ENCODE peak calls at places on chromosomes 11 and 22, in eight cellular contexts. One of them, this sample, is unnamed.

GRCh38 chr11:88357323-88358039 is 19.9 kb upstream of the CTSC start:
- DNase-seq in CD8-positive, alpha-beta memory T cell: no peak
- DNase-seq in head of caudate nucleus: no peak
- DNase-seq in anterior cingulate cortex: no peak
- DNase-seq in stimulated activated CD8-positive, alpha-beta memory T cell treated with anti-CD3 and anti-CD28 coated beads, Interleukin-2, amount 100 ng/mL, for 1 hour: no peak
- DNase-seq in NCI-H2029 treated with DMSO at 0.1 percent for 48 hours: no peak
- DNase-seq in EL: peak
- DNase-seq in aorta: no peak
- DNase-seq in this sample: peak

GRCh38 chr11:14981507-14981906 is 9.4 kb upstream of the CALCA start:
- DNase-seq in anterior cingulate cortex: no peak
- DNase-seq in aorta: no peak
- DNase-seq in NCI-H2029 treated with DMSO at 0.1 percent for 48 hours: peak
- DNase-seq in EL: no peak
- DNase-seq in stimulated activated CD8-positive, alpha-beta memory T cell treated with anti-CD3 and anti-CD28 coated beads, Interleukin-2, amount 100 ng/mL, for 1 hour: no peak
- DNase-seq in CD8-positive, alpha-beta memory T cell: no peak
- DNase-seq in head of caudate nucleus: no peak
- DNase-seq in this sample: no peak

GRCh38 chr11:102410382-102410784 is 42.2 kb downstream of the TMEM123 start:
- DNase-seq in stimulated activated CD8-positive, alpha-beta memory T cell treated with anti-CD3 and anti-CD28 coated beads, Interleukin-2, amount 100 ng/mL, for 1 hour: no peak
- DNase-seq in aorta: no peak
- DNase-seq in NCI-H2029 treated with DMSO at 0.1 percent for 48 hours: no peak
- DNase-seq in EL: peak
- DNase-seq in anterior cingulate cortex: no peak
- DNase-seq in CD8-positive, alpha-beta memory T cell: no peak
- DNase-seq in head of caudate nucleus: no peak
- DNase-seq in this sample: no peak

GRCh38 chr11:71385091-71385490 is 63.1 kb downstream of the DHCR7 start:
- DNase-seq in aorta: no peak
- DNase-seq in CD8-positive, alpha-beta memory T cell: no peak
- DNase-seq in EL: no peak
- DNase-seq in NCI-H2029 treated with DMSO at 0.1 percent for 48 hours: no peak
- DNase-seq in head of caudate nucleus: peak
- DNase-seq in anterior cingulate cortex: peak
- DNase-seq in stimulated activated CD8-positive, alpha-beta memory T cell treated with anti-CD3 and anti-CD28 coated beads, Interleukin-2, amount 100 ng/mL, for 1 hour: no peak
- DNase-seq in this sample: no peak

GRCh38 chr11:41437006-41437405 is 22.4 kb downstream of the LRRC4C start:
- DNase-seq in head of caudate nucleus: no peak
- DNase-seq in CD8-positive, alpha-beta memory T cell: no peak
- DNase-seq in anterior cingulate cortex: no peak
- DNase-seq in NCI-H2029 treated with DMSO at 0.1 percent for 48 hours: no peak
- DNase-seq in aorta: no peak
- DNase-seq in EL: no peak
- DNase-seq in stimulated activated CD8-positive, alpha-beta memory T cell treated with anti-CD3 and anti-CD28 coated beads, Interleukin-2, amount 100 ng/mL, for 1 hour: no peak
- DNase-seq in this sample: no peak

GRCh38 chr11:69644071-69644961 is 3.4 kb downstream of the CCND1 start:
- DNase-seq in NCI-H2029 treated with DMSO at 0.1 percent for 48 hours: no peak
- DNase-seq in CD8-positive, alpha-beta memory T cell: no peak
- DNase-seq in anterior cingulate cortex: no peak
- DNase-seq in EL: peak
- DNase-seq in head of caudate nucleus: peak
- DNase-seq in aorta: peak
- DNase-seq in stimulated activated CD8-positive, alpha-beta memory T cell treated with anti-CD3 and anti-CD28 coated beads, Interleukin-2, amount 100 ng/mL, for 1 hour: no peak
- DNase-seq in this sample: peak

GRCh38 chr11:47590026-47590861 is 3.8 kb downstream of the FAM180B start:
- DNase-seq in head of caudate nucleus: no peak
- DNase-seq in NCI-H2029 treated with DMSO at 0.1 percent for 48 hours: no peak
- DNase-seq in EL: no peak
- DNase-seq in anterior cingulate cortex: no peak
- DNase-seq in aorta: peak
- DNase-seq in CD8-positive, alpha-beta memory T cell: no peak
- DNase-seq in stimulated activated CD8-positive, alpha-beta memory T cell treated with anti-CD3 and anti-CD28 coated beads, Interleukin-2, amount 100 ng/mL, for 1 hour: no peak
- DNase-seq in this sample: no peak

GRCh38 chr11:111440416-111441205 is 61.5 kb upstream of the POU2AF1 start:
- DNase-seq in CD8-positive, alpha-beta memory T cell: no peak
- DNase-seq in aorta: no peak
- DNase-seq in stimulated activated CD8-positive, alpha-beta memory T cell treated with anti-CD3 and anti-CD28 coated beads, Interleukin-2, amount 100 ng/mL, for 1 hour: no peak
- DNase-seq in anterior cingulate cortex: no peak
- DNase-seq in head of caudate nucleus: no peak
- DNase-seq in EL: no peak
- DNase-seq in NCI-H2029 treated with DMSO at 0.1 percent for 48 hours: no peak
- DNase-seq in this sample: peak

GRCh38 chr22:41603873-41604332 is 14.3 kb upstream of the PMM1 start:
- DNase-seq in EL: no peak
- DNase-seq in stimulated activated CD8-positive, alpha-beta memory T cell treated with anti-CD3 and anti-CD28 coated beads, Interleukin-2, amount 100 ng/mL, for 1 hour: peak
- DNase-seq in CD8-positive, alpha-beta memory T cell: peak
- DNase-seq in aorta: no peak
- DNase-seq in NCI-H2029 treated with DMSO at 0.1 percent for 48 hours: no peak
- DNase-seq in head of caudate nucleus: no peak
- DNase-seq in anterior cingulate cortex: no peak
- DNase-seq in this sample: no peak

GRCh38 chr11:128728767-128729587 is 35.1 kb downstream of the FLI1 start:
- DNase-seq in head of caudate nucleus: no peak
- DNase-seq in EL: no peak
- DNase-seq in CD8-positive, alpha-beta memory T cell: peak
- DNase-seq in stimulated activated CD8-positive, alpha-beta memory T cell treated with anti-CD3 and anti-CD28 coated beads, Interleukin-2, amount 100 ng/mL, for 1 hour: no peak
- DNase-seq in aorta: no peak
- DNase-seq in anterior cingulate cortex: no peak
- DNase-seq in NCI-H2029 treated with DMSO at 0.1 percent for 48 hours: no peak
- DNase-seq in this sample: no peak

GRCh38 chr11:65290448-65291165 is 24.1 kb upstream of the CDC42EP2 start:
- DNase-seq in CD8-positive, alpha-beta memory T cell: no peak
- DNase-seq in aorta: peak
- DNase-seq in anterior cingulate cortex: peak
- DNase-seq in stimulated activated CD8-positive, alpha-beta memory T cell treated with anti-CD3 and anti-CD28 coated beads, Interleukin-2, amount 100 ng/mL, for 1 hour: no peak
- DNase-seq in head of caudate nucleus: peak
- DNase-seq in EL: peak
- DNase-seq in NCI-H2029 treated with DMSO at 0.1 percent for 48 hours: no peak
- DNase-seq in this sample: peak

GRCh38 chr11:120714448-120714847 is 202.9 kb downstream of the GRIK4 start:
- DNase-seq in stimulated activated CD8-positive, alpha-beta memory T cell treated with anti-CD3 and anti-CD28 coated beads, Interleukin-2, amount 100 ng/mL, for 1 hour: no peak
- DNase-seq in EL: no peak
- DNase-seq in anterior cingulate cortex: no peak
- DNase-seq in CD8-positive, alpha-beta memory T cell: no peak
- DNase-seq in aorta: no peak
- DNase-seq in NCI-H2029 treated with DMSO at 0.1 percent for 48 hours: no peak
- DNase-seq in head of caudate nucleus: no peak
- DNase-seq in this sample: no peak

GRCh38 chr11:12218909-12219308 is 108.5 kb downstream of the MICAL2 start:
- DNase-seq in NCI-H2029 treated with DMSO at 0.1 percent for 48 hours: no peak
- DNase-seq in head of caudate nucleus: no peak
- DNase-seq in CD8-positive, alpha-beta memory T cell: no peak
- DNase-seq in aorta: no peak
- DNase-seq in anterior cingulate cortex: no peak
- DNase-seq in stimulated activated CD8-positive, alpha-beta memory T cell treated with anti-CD3 and anti-CD28 coated beads, Interleukin-2, amount 100 ng/mL, for 1 hour: no peak
- DNase-seq in EL: no peak
- DNase-seq in this sample: no peak

GRCh38 chr11:31943056-31943780 is 132.1 kb upstream of the PAX6 start:
- DNase-seq in anterior cingulate cortex: no peak
- DNase-seq in NCI-H2029 treated with DMSO at 0.1 percent for 48 hours: no peak
- DNase-seq in head of caudate nucleus: no peak
- DNase-seq in EL: no peak
- DNase-seq in stimulated activated CD8-positive, alpha-beta memory T cell treated with anti-CD3 and anti-CD28 coated beads, Interleukin-2, amount 100 ng/mL, for 1 hour: no peak
- DNase-seq in aorta: no peak
- DNase-seq in CD8-positive, alpha-beta memory T cell: no peak
- DNase-seq in this sample: no peak

GRCh38 chr22:44172370-44173108 is 8.2 kb upstream of the PARVG start:
- DNase-seq in anterior cingulate cortex: no peak
- DNase-seq in EL: no peak
- DNase-seq in CD8-positive, alpha-beta memory T cell: no peak
- DNase-seq in NCI-H2029 treated with DMSO at 0.1 percent for 48 hours: peak
- DNase-seq in head of caudate nucleus: peak
- DNase-seq in stimulated activated CD8-positive, alpha-beta memory T cell treated with anti-CD3 and anti-CD28 coated beads, Interleukin-2, amount 100 ng/mL, for 1 hour: no peak
- DNase-seq in aorta: peak
- DNase-seq in this sample: no peak

GRCh38 chr22:34760276-34761008 is 305.5 kb upstream of the ISX start:
- DNase-seq in head of caudate nucleus: no peak
- DNase-seq in NCI-H2029 treated with DMSO at 0.1 percent for 48 hours: no peak
- DNase-seq in aorta: no peak
- DNase-seq in stimulated activated CD8-positive, alpha-beta memory T cell treated with anti-CD3 and anti-CD28 coated beads, Interleukin-2, amount 100 ng/mL, for 1 hour: no peak
- DNase-seq in anterior cingulate cortex: no peak
- DNase-seq in CD8-positive, alpha-beta memory T cell: no peak
- DNase-seq in EL: no peak
- DNase-seq in this sample: peak

GRCh38 chr22:24599514-24599913 is 3.5 kb upstream of the GGT1 start:
- DNase-seq in anterior cingulate cortex: no peak
- DNase-seq in aorta: no peak
- DNase-seq in EL: no peak
- DNase-seq in NCI-H2029 treated with DMSO at 0.1 percent for 48 hours: no peak
- DNase-seq in CD8-positive, alpha-beta memory T cell: no peak
- DNase-seq in head of caudate nucleus: no peak
- DNase-seq in stimulated activated CD8-positive, alpha-beta memory T cell treated with anti-CD3 and anti-CD28 coated beads, Interleukin-2, amount 100 ng/mL, for 1 hour: no peak
- DNase-seq in this sample: peak

GRCh38 chr11:122578168-122578825 is 77.2 kb upstream of the UBASH3B start:
- DNase-seq in head of caudate nucleus: no peak
- DNase-seq in aorta: no peak
- DNase-seq in EL: peak
- DNase-seq in stimulated activated CD8-positive, alpha-beta memory T cell treated with anti-CD3 and anti-CD28 coated beads, Interleukin-2, amount 100 ng/mL, for 1 hour: no peak
- DNase-seq in anterior cingulate cortex: no peak
- DNase-seq in CD8-positive, alpha-beta memory T cell: no peak
- DNase-seq in NCI-H2029 treated with DMSO at 0.1 percent for 48 hours: no peak
- DNase-seq in this sample: no peak

GRCh38 chr22:45757068-45757467 is 85.4 kb downstream of the ATXN10 start:
- DNase-seq in head of caudate nucleus: peak
- DNase-seq in anterior cingulate cortex: peak
- DNase-seq in aorta: peak
- DNase-seq in CD8-positive, alpha-beta memory T cell: no peak
- DNase-seq in NCI-H2029 treated with DMSO at 0.1 percent for 48 hours: no peak
- DNase-seq in stimulated activated CD8-positive, alpha-beta memory T cell treated with anti-CD3 and anti-CD28 coated beads, Interleukin-2, amount 100 ng/mL, for 1 hour: no peak
- DNase-seq in EL: no peak
- DNase-seq in this sample: no peak

GRCh38 chr11:117610045-117610444 is 187.0 kb downstream of the DSCAML1 start:
- DNase-seq in head of caudate nucleus: no peak
- DNase-seq in NCI-H2029 treated with DMSO at 0.1 percent for 48 hours: no peak
- DNase-seq in CD8-positive, alpha-beta memory T cell: no peak
- DNase-seq in anterior cingulate cortex: no peak
- DNase-seq in stimulated activated CD8-positive, alpha-beta memory T cell treated with anti-CD3 and anti-CD28 coated beads, Interleukin-2, amount 100 ng/mL, for 1 hour: no peak
- DNase-seq in aorta: no peak
- DNase-seq in EL: peak
- DNase-seq in this sample: peak

GRCh38 chr22:25365491-25366261 is 146.2 kb downstream of the CRYBB2 start:
- DNase-seq in aorta: peak
- DNase-seq in EL: no peak
- DNase-seq in CD8-positive, alpha-beta memory T cell: no peak
- DNase-seq in head of caudate nucleus: no peak
- DNase-seq in anterior cingulate cortex: no peak
- DNase-seq in NCI-H2029 treated with DMSO at 0.1 percent for 48 hours: peak
- DNase-seq in stimulated activated CD8-positive, alpha-beta memory T cell treated with anti-CD3 and anti-CD28 coated beads, Interleukin-2, amount 100 ng/mL, for 1 hour: no peak
- DNase-seq in this sample: no peak

GRCh38 chr11:32586576-32587190 is 3.1 kb downstream of the EIF3M start:
- DNase-seq in aorta: no peak
- DNase-seq in EL: peak
- DNase-seq in anterior cingulate cortex: no peak
- DNase-seq in stimulated activated CD8-positive, alpha-beta memory T cell treated with anti-CD3 and anti-CD28 coated beads, Interleukin-2, amount 100 ng/mL, for 1 hour: no peak
- DNase-seq in NCI-H2029 treated with DMSO at 0.1 percent for 48 hours: no peak
- DNase-seq in CD8-positive, alpha-beta memory T cell: no peak
- DNase-seq in head of caudate nucleus: peak
- DNase-seq in this sample: peak

GRCh38 chr11:114166897-114167323 is 107.4 kb downstream of the ZBTB16 start:
- DNase-seq in aorta: no peak
- DNase-seq in NCI-H2029 treated with DMSO at 0.1 percent for 48 hours: peak
- DNase-seq in EL: peak
- DNase-seq in anterior cingulate cortex: peak
- DNase-seq in stimulated activated CD8-positive, alpha-beta memory T cell treated with anti-CD3 and anti-CD28 coated beads, Interleukin-2, amount 100 ng/mL, for 1 hour: no peak
- DNase-seq in head of caudate nucleus: no peak
- DNase-seq in CD8-positive, alpha-beta memory T cell: no peak
- DNase-seq in this sample: peak

GRCh38 chr11:71080239-71081097 is 171.9 kb downstream of the SHANK2 start:
- DNase-seq in head of caudate nucleus: peak
- DNase-seq in EL: peak
- DNase-seq in NCI-H2029 treated with DMSO at 0.1 percent for 48 hours: peak
- DNase-seq in anterior cingulate cortex: peak
- DNase-seq in stimulated activated CD8-positive, alpha-beta memory T cell treated with anti-CD3 and anti-CD28 coated beads, Interleukin-2, amount 100 ng/mL, for 1 hour: no peak
- DNase-seq in CD8-positive, alpha-beta memory T cell: no peak
- DNase-seq in aorta: no peak
- DNase-seq in this sample: peak

GRCh38 chr22:35629406-35630234 is 12.5 kb upstream of the MB start:
- DNase-seq in head of caudate nucleus: no peak
- DNase-seq in EL: peak
- DNase-seq in NCI-H2029 treated with DMSO at 0.1 percent for 48 hours: no peak
- DNase-seq in CD8-positive, alpha-beta memory T cell: no peak
- DNase-seq in aorta: peak
- DNase-seq in anterior cingulate cortex: no peak
- DNase-seq in stimulated activated CD8-positive, alpha-beta memory T cell treated with anti-CD3 and anti-CD28 coated beads, Interleukin-2, amount 100 ng/mL, for 1 hour: no peak
- DNase-seq in this sample: peak

GRCh38 chr11:2209370-2209801 is 37.8 kb upstream of the TH start:
- DNase-seq in anterior cingulate cortex: no peak
- DNase-seq in NCI-H2029 treated with DMSO at 0.1 percent for 48 hours: no peak
- DNase-seq in CD8-positive, alpha-beta memory T cell: no peak
- DNase-seq in EL: no peak
- DNase-seq in aorta: no peak
- DNase-seq in stimulated activated CD8-positive, alpha-beta memory T cell treated with anti-CD3 and anti-CD28 coated beads, Interleukin-2, amount 100 ng/mL, for 1 hour: no peak
- DNase-seq in head of caudate nucleus: no peak
- DNase-seq in this sample: no peak

GRCh38 chr11:133547808-133548494 is 15.7 kb upstream of the OPCML start:
- DNase-seq in aorta: no peak
- DNase-seq in stimulated activated CD8-positive, alpha-beta memory T cell treated with anti-CD3 and anti-CD28 coated beads, Interleukin-2, amount 100 ng/mL, for 1 hour: no peak
- DNase-seq in EL: no peak
- DNase-seq in head of caudate nucleus: no peak
- DNase-seq in CD8-positive, alpha-beta memory T cell: no peak
- DNase-seq in anterior cingulate cortex: no peak
- DNase-seq in NCI-H2029 treated with DMSO at 0.1 percent for 48 hours: no peak
- DNase-seq in this sample: no peak

GRCh38 chr22:37639070-37639760 is at the start of gene SH3BP1:
- DNase-seq in CD8-positive, alpha-beta memory T cell: peak
- DNase-seq in stimulated activated CD8-positive, alpha-beta memory T cell treated with anti-CD3 and anti-CD28 coated beads, Interleukin-2, amount 100 ng/mL, for 1 hour: no peak
- DNase-seq in head of caudate nucleus: no peak
- DNase-seq in EL: peak
- DNase-seq in NCI-H2029 treated with DMSO at 0.1 percent for 48 hours: no peak
- DNase-seq in aorta: no peak
- DNase-seq in anterior cingulate cortex: no peak
- DNase-seq in this sample: peak

GRCh38 chr22:46696614-46697013 is 41.4 kb downstream of the CERK start:
- DNase-seq in anterior cingulate cortex: no peak
- DNase-seq in EL: no peak
- DNase-seq in head of caudate nucleus: no peak
- DNase-seq in stimulated activated CD8-positive, alpha-beta memory T cell treated with anti-CD3 and anti-CD28 coated beads, Interleukin-2, amount 100 ng/mL, for 1 hour: no peak
- DNase-seq in CD8-positive, alpha-beta memory T cell: no peak
- DNase-seq in NCI-H2029 treated with DMSO at 0.1 percent for 48 hours: no peak
- DNase-seq in aorta: no peak
- DNase-seq in this sample: no peak

GRCh38 chr11:33089776-33090175 is 50.4 kb downstream of the TCP11L1 start:
- DNase-seq in EL: no peak
- DNase-seq in NCI-H2029 treated with DMSO at 0.1 percent for 48 hours: no peak
- DNase-seq in anterior cingulate cortex: no peak
- DNase-seq in stimulated activated CD8-positive, alpha-beta memory T cell treated with anti-CD3 and anti-CD28 coated beads, Interleukin-2, amount 100 ng/mL, for 1 hour: no peak
- DNase-seq in head of caudate nucleus: no peak
- DNase-seq in aorta: no peak
- DNase-seq in CD8-positive, alpha-beta memory T cell: no peak
- DNase-seq in this sample: peak

GRCh38 chr11:57567210-57567511 is 311 bp downstream of the UBE2L6 start:
- DNase-seq in head of caudate nucleus: no peak
- DNase-seq in NCI-H2029 treated with DMSO at 0.1 percent for 48 hours: no peak
- DNase-seq in EL: no peak
- DNase-seq in anterior cingulate cortex: no peak
- DNase-seq in CD8-positive, alpha-beta memory T cell: peak
- DNase-seq in stimulated activated CD8-positive, alpha-beta memory T cell treated with anti-CD3 and anti-CD28 coated beads, Interleukin-2, amount 100 ng/mL, for 1 hour: no peak
- DNase-seq in aorta: no peak
- DNase-seq in this sample: no peak

GRCh38 chr22:37929390-37929789 is 23.3 kb downstream of the MICALL1 start:
- DNase-seq in anterior cingulate cortex: no peak
- DNase-seq in head of caudate nucleus: no peak
- DNase-seq in NCI-H2029 treated with DMSO at 0.1 percent for 48 hours: no peak
- DNase-seq in EL: no peak
- DNase-seq in stimulated activated CD8-positive, alpha-beta memory T cell treated with anti-CD3 and anti-CD28 coated beads, Interleukin-2, amount 100 ng/mL, for 1 hour: no peak
- DNase-seq in aorta: no peak
- DNase-seq in CD8-positive, alpha-beta memory T cell: no peak
- DNase-seq in this sample: no peak

GRCh38 chr22:44937216-44937615 is 72.6 kb downstream of the PHF21B start:
- DNase-seq in head of caudate nucleus: no peak
- DNase-seq in aorta: no peak
- DNase-seq in anterior cingulate cortex: no peak
- DNase-seq in CD8-positive, alpha-beta memory T cell: no peak
- DNase-seq in stimulated activated CD8-positive, alpha-beta memory T cell treated with anti-CD3 and anti-CD28 coated beads, Interleukin-2, amount 100 ng/mL, for 1 hour: no peak
- DNase-seq in NCI-H2029 treated with DMSO at 0.1 percent for 48 hours: no peak
- DNase-seq in EL: no peak
- DNase-seq in this sample: no peak

GRCh38 chr22:35746248-35746647 is 28.6 kb downstream of the APOL5 start:
- DNase-seq in anterior cingulate cortex: no peak
- DNase-seq in aorta: no peak
- DNase-seq in stimulated activated CD8-positive, alpha-beta memory T cell treated with anti-CD3 and anti-CD28 coated beads, Interleukin-2, amount 100 ng/mL, for 1 hour: no peak
- DNase-seq in head of caudate nucleus: no peak
- DNase-seq in EL: no peak
- DNase-seq in NCI-H2029 treated with DMSO at 0.1 percent for 48 hours: no peak
- DNase-seq in CD8-positive, alpha-beta memory T cell: no peak
- DNase-seq in this sample: no peak